ENCODE peak calls at places on chromosomes 16 and 17, in five cellular contexts. I is T-cell, O is stomach, T is sciatic nerve, L is NCI-H1105 treated with DMSO at 0.1 percent for 48 hours. V is an unnamed sample.

GRCh38 chr16:72848759-72849664 is 198.9 kb downstream of the ZFHX3 start:
- DNase-seq in O (peak; percentile 92), L (peak; percentile 77), T (peak; percentile 92), I (no peak), V (peak; percentile 93)

GRCh38 chr17:38605852-38606645 is at the start of gene SRCIN1:
- DNase-seq in T (no peak), L (peak; percentile 50), O (peak; percentile 76), I (peak; percentile 16), V (no peak)

GRCh38 chr16:89322381-89323119 is 105.0 kb downstream of the ZNF778 start:
- DNase-seq in I (no peak), T (no peak), L (no peak), O (no peak), V (no peak)

GRCh38 chr17:78365561-78366108 is 5.8 kb upstream of the SOCS3 start:
- DNase-seq in I (no peak), O (no peak), T (peak; percentile 76), L (no peak), V (peak; percentile 94)

GRCh38 chr17:4444782-4445473 is 11.2 kb downstream of the SPNS3 start:
- DNase-seq in T (no peak), O (peak; percentile 95), L (no peak), I (no peak), V (no peak)

GRCh38 chr17:76134911-76135809 is 5.9 kb downstream of the FOXJ1 start:
- DNase-seq in T (no peak), I (no peak), O (no peak), L (no peak), V (no peak)

GRCh38 chr16:89138843-89139520 is 32.6 kb upstream of the CDH15 start:
- DNase-seq in I (no peak), L (no peak), O (no peak), T (no peak), V (no peak)

GRCh38 chr16:18965555-18965954 is 18.2 kb upstream of the TMC7 start:
- DNase-seq in I (no peak), O (no peak), T (no peak), L (no peak), V (no peak)

GRCh38 chr16:85169333-85170065 is 57.2 kb upstream of the CIBAR2 start:
- DNase-seq in T (no peak), I (no peak), L (no peak), O (no peak), V (no peak)

GRCh38 chr17:1709971-1710806 is at the start of gene TLCD2:
- DNase-seq in L (no peak), I (no peak), T (peak; percentile 85), O (peak; percentile 80), V (peak; percentile 69)

GRCh38 chr16:68574479-68574878 is 35.4 kb downstream of the ZFP90 start:
- DNase-seq in O (no peak), L (no peak), T (no peak), I (no peak), V (no peak)

GRCh38 chr16:77918792-77919707 is 103.3 kb upstream of the CLEC3A start:
- DNase-seq in T (no peak), L (no peak), O (no peak), I (no peak), V (peak; percentile 12)

GRCh38 chr17:8332688-8333087 is 7.0 kb upstream of the ODF4 start:
- DNase-seq in T (no peak), I (no peak), L (no peak), O (no peak), V (no peak)

GRCh38 chr17:33292184-33292980 is 713 bp downstream of the ASIC2 start:
- DNase-seq in O (no peak), I (no peak), T (no peak), L (peak; percentile 32), V (no peak)

GRCh38 chr17:35679007-35679682 is 52.3 kb upstream of the RASL10B start:
- DNase-seq in L (no peak), T (no peak), I (no peak), O (no peak), V (no peak)

GRCh38 chr16:50093607-50094570 is 28.1 kb downstream of the HEATR3 start:
- DNase-seq in I (peak; percentile 13), T (peak; percentile 72), O (peak; percentile 34), L (no peak), V (no peak)

GRCh38 chr17:29078183-29079045 is 35.5 kb downstream of the PIPOX start:
- DNase-seq in L (no peak), O (no peak), T (no peak), I (no peak), V (peak; percentile 73)

GRCh38 chr17:17058304-17058703 is 16.0 kb downstream of the MPRIP start:
- DNase-seq in O (peak; percentile 17), I (no peak), T (peak; percentile 42), L (no peak), V (no peak)

GRCh38 chr17:7022791-7023571 is at the start of gene BCL6B:
- DNase-seq in O (no peak), L (no peak), I (no peak), T (no peak), V (no peak)

GRCh38 chr16:6916946-6917345 is 415.7 kb upstream of the RBFOX1 start:
- DNase-seq in I (no peak), T (no peak), L (no peak), O (no peak), V (no peak)

GRCh38 chr16:66984902-66985311 is 3.5 kb upstream of the CES4A start:
- DNase-seq in O (no peak), I (no peak), L (no peak), T (no peak), V (no peak)

GRCh38 chr16:81994485-81994884 is 16.8 kb downstream of the SDR42E1 start:
- DNase-seq in L (no peak), O (no peak), T (no peak), I (no peak), V (no peak)

GRCh38 chr17:82767041-82767754 is 15.3 kb downstream of the TBCD start:
- DNase-seq in O (peak; percentile 77), I (peak; percentile 26), T (no peak), L (no peak), V (peak; percentile 53)

GRCh38 chr16:56275801-56276200 is 84.5 kb downstream of the GNAO1 start:
- DNase-seq in L (no peak), O (no peak), T (no peak), I (no peak), V (no peak)

GRCh38 chr16:57637424-57637823 is 9.0 kb downstream of the ADGRG1 start:
- DNase-seq in T (no peak), I (no peak), L (no peak), O (no peak), V (no peak)

GRCh38 chr16:73202176-73202729 is 154.3 kb upstream of the ZFHX3 start:
- DNase-seq in I (no peak), T (no peak), O (no peak), L (no peak), V (no peak)

GRCh38 chr16:22141746-22142145 is 20.6 kb upstream of the SDR42E2 start:
- DNase-seq in L (no peak), T (no peak), O (no peak), I (no peak), V (no peak)

GRCh38 chr16:81238296-81239011 is at the start of gene BCO1:
- DNase-seq in L (peak; percentile 61), I (no peak), O (peak; percentile 56), T (no peak), V (peak; percentile 67)

GRCh38 chr17:5592382-5592781 is 8.1 kb upstream of the NLRP1 start:
- DNase-seq in O (no peak), I (no peak), L (peak; percentile 72), T (no peak), V (no peak)

GRCh38 chr17:44940321-44940720 is 7.3 kb downstream of the KIF18B start:
- DNase-seq in L (no peak), T (no peak), O (no peak), I (no peak), V (no peak)

GRCh38 chr17:12256380-12256995 is 235.8 kb downstream of the MAP2K4 start:
- DNase-seq in O (peak; percentile 53), T (peak; percentile 61), L (peak; percentile 61), I (no peak), V (peak; percentile 50)

GRCh38 chr17:39739020-39739884 is 1.5 kb downstream of the GRB7 start:
- DNase-seq in L (peak; percentile 74), T (no peak), O (peak; percentile 89), I (no peak), V (no peak)

V was measured in SJSA1.